ENCODE peak calls at places on chromosomes 6 and 20, in eight cellular contexts. U, Y, K, J, L, S, W and I are unnamed samples.

GRCh38 chr6:135195522-135195921 is 14.4 kb downstream of the MYB start:
- DNase-seq in U (no peak), Y (no peak), K (peak; percentile 97), J (no peak), L (no peak), S (no peak), W (no peak), I (no peak)

GRCh38 chr6:43170452-43171283 is at the start of gene SRF:
- DNase-seq in U (peak; percentile 100), Y (peak; percentile 99), K (peak; percentile 100), J (peak; percentile 100), L (peak; percentile 100), S (peak; percentile 99), W (peak; percentile 96), I (peak; percentile 100)

GRCh38 chr6:69974193-69974592 is 107.8 kb downstream of the COL19A1 start:
- DNase-seq in U (peak; percentile 38), Y (no peak), K (no peak), J (no peak), L (no peak), S (no peak), W (no peak), I (no peak)

GRCh38 chr20:24032412-24032898 is 43.9 kb upstream of the GGTLC1 start:
- DNase-seq in U (no peak), Y (no peak), K (no peak), J (no peak), L (no peak), S (no peak), W (no peak), I (no peak)

GRCh38 chr6:163641706-163642105 is 227.2 kb downstream of the QKI start:
- DNase-seq in U (no peak), Y (no peak), K (no peak), J (no peak), L (no peak), S (no peak), W (no peak), I (no peak)

GRCh38 chr6:63213325-63213724 is 2.1 kb downstream of the FKBP1C start:
- DNase-seq in U (peak; percentile 6), Y (no peak), K (no peak), J (no peak), L (no peak), S (no peak), W (no peak), I (no peak)

GRCh38 chr20:59994697-59995122 is 36.5 kb downstream of the CDH26 start:
- DNase-seq in U (peak; percentile 81), Y (peak; percentile 92), K (no peak), J (no peak), L (no peak), S (no peak), W (no peak), I (no peak)

GRCh38 chr6:155224031-155224451 is 39.8 kb upstream of the CLDN20 start:
- DNase-seq in U (peak; percentile 90), Y (peak; percentile 93), K (peak; percentile 78), J (no peak), L (no peak), S (no peak), W (peak; percentile 81), I (no peak)

GRCh38 chr20:50913976-50914375 is 17.3 kb downstream of the ADNP start:
- DNase-seq in U (peak; percentile 68), Y (peak; percentile 67), K (no peak), J (no peak), L (no peak), S (no peak), W (no peak), I (no peak)

GRCh38 chr6:163354779-163355431 is 59.6 kb upstream of the QKI start:
- DNase-seq in U (no peak), Y (peak; percentile 42), K (peak; percentile 66), J (peak; percentile 24), L (no peak), S (no peak), W (no peak), I (no peak)

GRCh38 chr20:54173653-54174451 is at the start of gene CYP24A1:
- DNase-seq in U (peak; percentile 41), Y (peak; percentile 39), K (peak; percentile 36), J (no peak), L (no peak), S (peak; percentile 44), W (no peak), I (no peak)

GRCh38 chr20:38125157-38126056 is 39.7 kb downstream of the TGM2 start:
- DNase-seq in U (peak; percentile 93), Y (peak; percentile 64), K (no peak), J (no peak), L (peak; percentile 72), S (no peak), W (no peak), I (no peak)

GRCh38 chr6:139982652-139983051 is 608.2 kb upstream of the CITED2 start:
- DNase-seq in U (peak; percentile 34), Y (peak; percentile 59), K (no peak), J (no peak), L (no peak), S (no peak), W (no peak), I (no peak)

GRCh38 chr6:88989215-88989614 is 25.8 kb upstream of the RNGTT start:
- DNase-seq in U (no peak), Y (no peak), K (no peak), J (no peak), L (no peak), S (no peak), W (no peak), I (no peak)

GRCh38 chr20:50138120-50138478 is 15.4 kb downstream of the PEDS1 start:
- DNase-seq in U (peak; percentile 42), Y (no peak), K (no peak), J (no peak), L (no peak), S (no peak), W (no peak), I (no peak)

DNA sequence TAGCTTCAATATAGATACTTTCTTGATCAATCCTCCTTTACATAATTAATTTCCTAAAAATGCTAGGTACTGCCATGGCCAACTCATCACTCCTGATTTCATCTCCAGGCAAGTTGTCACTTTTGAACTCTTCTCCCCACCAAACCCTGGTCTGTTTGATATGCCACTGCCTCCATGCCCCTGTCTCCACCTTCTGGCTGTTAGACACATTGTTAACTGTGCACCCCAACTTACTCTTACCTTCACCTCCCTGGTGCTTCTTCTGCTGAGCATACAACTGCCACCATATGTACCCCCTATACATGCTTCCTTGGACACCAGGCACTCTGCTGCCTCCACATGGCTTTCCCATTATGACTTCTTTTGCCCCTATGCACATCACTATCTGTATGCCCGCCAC is 21.8 kb upstream of the AIG1 start:
- DNase-seq in U (no peak), Y (no peak), K (no peak), J (no peak), L (no peak), S (no peak), W (no peak), I (no peak)
- TF ChIP-seq CTCF in U (no peak), Y (peak; percentile 10), K (no peak), J (no peak), L (no peak), S (no peak), W (peak; percentile 22), I (no peak)

GRCh38 chr6:158596861-158597260 is 37.0 kb downstream of the TMEM181 start:
- DNase-seq in U (no peak), Y (no peak), K (no peak), J (no peak), L (no peak), S (peak; percentile 69), W (no peak), I (no peak)

GRCh38 chr6:158597565-158597964 is 37.7 kb downstream of the TMEM181 start:
- DNase-seq in U (no peak), Y (no peak), K (no peak), J (no peak), L (no peak), S (no peak), W (no peak), I (no peak)

GRCh38 chr6:158593670-158594069 is 33.8 kb downstream of the TMEM181 start:
- DNase-seq in U (no peak), Y (no peak), K (no peak), J (no peak), L (no peak), S (no peak), W (no peak), I (no peak)

GRCh38 chr6:158591134-158591809 is 31.4 kb downstream of the TMEM181 start:
- DNase-seq in U (no peak), Y (no peak), K (no peak), J (no peak), L (no peak), S (peak; percentile 69), W (no peak), I (no peak)

DNA sequence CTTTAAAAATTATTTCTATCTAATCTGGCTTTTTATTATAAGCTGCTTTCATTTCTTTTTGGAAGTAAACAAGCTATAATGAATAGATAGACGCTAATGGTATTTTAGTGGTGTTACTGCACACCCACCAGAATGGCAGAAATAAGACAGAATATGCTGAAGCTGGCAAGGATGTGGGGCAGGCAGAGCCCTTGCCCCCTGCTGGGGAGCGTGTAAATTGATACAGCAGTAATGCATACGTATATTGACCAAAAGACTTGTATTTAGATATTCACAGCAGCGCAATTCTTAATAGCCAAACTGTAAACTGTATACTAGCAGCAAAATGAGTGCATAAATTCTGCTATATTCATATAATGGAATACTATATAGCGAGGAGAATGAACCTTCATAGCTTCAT is 35.3 kb downstream of the TMEM181 start:
- DNase-seq in U (no peak), Y (no peak), K (no peak), J (no peak), L (no peak), S (no peak), W (no peak), I (no peak)
- TF ChIP-seq CTCF in U (peak; percentile 19), Y (peak; percentile 52), K (peak; percentile 8), J (peak; percentile 28), L (no peak), S (peak; percentile 29), W (no peak), I (peak; percentile 54)

GRCh38 chr20:44450279-44450937 is 25.3 kb upstream of the TTPAL start:
- DNase-seq in U (no peak), Y (no peak), K (no peak), J (no peak), L (no peak), S (no peak), W (no peak), I (no peak)

GRCh38 chr20:44449864-44450263 is 25.8 kb upstream of the TTPAL start:
- DNase-seq in U (no peak), Y (no peak), K (no peak), J (no peak), L (no peak), S (no peak), W (no peak), I (no peak)

GRCh38 chr20:44450938-44451450 is 24.7 kb upstream of the TTPAL start:
- DNase-seq in U (no peak), Y (no peak), K (no peak), J (no peak), L (no peak), S (no peak), W (no peak), I (no peak)

GRCh38 chr20:44447827-44448419 is 27.8 kb upstream of the TTPAL start:
- DNase-seq in U (no peak), Y (no peak), K (no peak), J (no peak), L (no peak), S (no peak), W (no peak), I (no peak)

GRCh38 chr20:44448753-44449546 is 26.7 kb upstream of the TTPAL start:
- DNase-seq in U (peak; percentile 36), Y (peak; percentile 28), K (no peak), J (no peak), L (no peak), S (peak; percentile 25), W (peak; percentile 30), I (peak; percentile 11)
- TF ChIP-seq CTCF in U (peak; percentile 24), Y (peak; percentile 65), K (no peak), J (peak; percentile 71), L (no peak), S (no peak), W (peak; percentile 42), I (peak; percentile 42)

GRCh38 chr6:112330071-112330876 is 16.9 kb upstream of the RFPL4B start:
- DNase-seq in U (peak; percentile 92), Y (peak; percentile 41), K (no peak), J (no peak), L (no peak), S (no peak), W (no peak), I (no peak)
- TF ChIP-seq CTCF in U (no peak), Y (no peak), K (no peak), J (no peak), L (no peak), S (no peak), W (no peak), I (no peak)